ENCODE peak calls at places on chromosomes 12 and 14, in seven cellular contexts. One of them, this sample, is unnamed.

GRCh38 chr12:27462151-27462694 is 15.7 kb downstream of the SMCO2 start:
- DNase-seq in upper lobe of right lung: no peak
- DNase-seq in thoracic aorta: no peak
- DNase-seq in mucosa of descending colon: no peak
- DNase-seq in pancreas: no peak
- DNase-seq in HFFc6: peak; percentile 48
- DNase-seq in transverse colon: no peak
- DNase-seq in this sample: no peak

GRCh38 chr12:1262008-1262407 is 271.0 kb downstream of the ERC1 start:
- DNase-seq in upper lobe of right lung: no peak
- DNase-seq in thoracic aorta: no peak
- DNase-seq in mucosa of descending colon: no peak
- DNase-seq in pancreas: no peak
- DNase-seq in HFFc6: no peak
- DNase-seq in transverse colon: no peak
- DNase-seq in this sample: no peak

GRCh38 chr12:49043856-49044258 is 16.7 kb downstream of the KMT2D start:
- DNase-seq in upper lobe of right lung: peak; percentile 84
- DNase-seq in thoracic aorta: no peak
- DNase-seq in mucosa of descending colon: peak; percentile 82
- DNase-seq in pancreas: no peak
- DNase-seq in HFFc6: peak; percentile 23
- DNase-seq in transverse colon: peak; percentile 66
- DNase-seq in this sample: peak; percentile 80

GRCh38 chr12:49891476-49891875 is 12.2 kb downstream of the FAIM2 start:
- DNase-seq in upper lobe of right lung: no peak
- DNase-seq in thoracic aorta: no peak
- DNase-seq in mucosa of descending colon: peak; percentile 55
- DNase-seq in pancreas: no peak
- DNase-seq in HFFc6: no peak
- DNase-seq in transverse colon: peak; percentile 41
- DNase-seq in this sample: no peak

GRCh38 chr14:50272498-50272897 is 39.5 kb downstream of the L2HGDH start:
- DNase-seq in upper lobe of right lung: no peak
- DNase-seq in thoracic aorta: no peak
- DNase-seq in mucosa of descending colon: no peak
- DNase-seq in pancreas: no peak
- DNase-seq in HFFc6: no peak
- DNase-seq in transverse colon: no peak
- DNase-seq in this sample: no peak

GRCh38 chr14:103626150-103626850 is 2.7 kb upstream of the KLC1 start:
- DNase-seq in upper lobe of right lung: no peak
- DNase-seq in thoracic aorta: no peak
- DNase-seq in mucosa of descending colon: no peak
- DNase-seq in pancreas: no peak
- DNase-seq in HFFc6: no peak
- DNase-seq in transverse colon: peak; percentile 20
- DNase-seq in this sample: no peak

GRCh38 chr12:24853588-24853987 is 95.3 kb downstream of the BCAT1 start:
- DNase-seq in upper lobe of right lung: no peak
- DNase-seq in thoracic aorta: no peak
- DNase-seq in mucosa of descending colon: no peak
- DNase-seq in pancreas: no peak
- DNase-seq in HFFc6: peak; percentile 20
- DNase-seq in transverse colon: no peak
- DNase-seq in this sample: no peak

GRCh38 chr12:10354502-10354901 is 35.3 kb downstream of the KLRK1 start:
- DNase-seq in upper lobe of right lung: no peak
- DNase-seq in thoracic aorta: no peak
- DNase-seq in mucosa of descending colon: no peak
- DNase-seq in pancreas: no peak
- DNase-seq in HFFc6: peak; percentile 48
- DNase-seq in transverse colon: no peak
- DNase-seq in this sample: no peak

GRCh38 chr12:115398311-115398781 is 714.4 kb upstream of the TBX3 start:
- DNase-seq in upper lobe of right lung: no peak
- DNase-seq in thoracic aorta: no peak
- DNase-seq in mucosa of descending colon: peak; percentile 33
- DNase-seq in pancreas: no peak
- DNase-seq in HFFc6: peak; percentile 49
- DNase-seq in transverse colon: peak; percentile 10
- DNase-seq in this sample: no peak

DNA sequence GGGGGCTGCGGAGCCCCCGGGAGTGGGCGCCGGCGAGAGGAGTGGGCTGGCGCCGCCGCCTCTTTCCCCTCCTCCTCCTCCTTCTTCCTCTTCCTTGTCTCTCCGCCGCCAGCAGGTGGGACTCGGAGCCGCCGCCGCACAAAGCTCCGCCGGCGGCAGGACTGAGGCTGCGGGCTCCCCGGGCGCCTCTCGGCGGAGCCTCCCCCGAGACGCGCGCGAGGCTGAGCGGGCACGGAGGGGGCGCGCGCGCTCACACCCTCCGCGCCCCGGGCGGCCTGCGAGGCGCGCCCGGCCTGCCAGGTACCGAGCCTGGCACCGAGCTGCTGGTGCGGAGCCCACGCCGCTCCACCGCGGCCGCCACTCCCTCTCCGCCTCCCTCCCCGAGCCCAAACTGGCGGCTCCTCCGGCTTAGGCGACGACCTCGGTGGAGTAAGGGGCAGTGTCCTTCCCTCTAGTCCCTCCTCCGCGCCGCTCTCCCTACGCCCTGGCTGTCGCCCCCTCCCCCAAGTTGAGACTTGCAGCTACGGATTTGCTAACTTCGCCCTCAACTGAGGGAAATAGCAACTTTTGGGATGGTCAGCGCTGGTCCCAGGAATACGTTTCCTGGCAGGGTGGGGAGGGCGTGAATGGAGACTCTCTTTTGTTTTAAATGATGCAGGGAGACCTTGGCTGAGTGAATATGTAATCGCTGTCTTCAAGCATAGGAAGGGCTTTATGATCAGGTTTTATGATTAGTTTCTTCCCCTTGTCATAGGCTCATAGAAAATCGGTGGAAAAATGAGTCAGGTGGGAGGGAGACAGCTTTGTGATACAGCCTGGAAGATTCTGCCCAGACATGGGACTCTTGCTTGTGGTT is 199.5 kb upstream of the CAND1 start:
- DNase-seq in upper lobe of right lung: peak; percentile 76
- DNase-seq in thoracic aorta: no peak
- DNase-seq in mucosa of descending colon: peak; percentile 72
- DNase-seq in pancreas: peak; percentile 43
- DNase-seq in HFFc6: no peak
- DNase-seq in transverse colon: peak; percentile 35
- DNase-seq in this sample: peak; percentile 73
- TF ChIP-seq CTCF in upper lobe of right lung: no peak
- TF ChIP-seq CTCF in thoracic aorta: no peak
- TF ChIP-seq CTCF in mucosa of descending colon: no peak
- TF ChIP-seq CTCF in pancreas: no peak
- TF ChIP-seq CTCF in HFFc6: no peak
- TF ChIP-seq CTCF in transverse colon: no peak
- TF ChIP-seq CTCF in this sample: no peak

GRCh38 chr12:47767197-47767724 is 5.8 kb upstream of the SLC48A1 start:
- DNase-seq in upper lobe of right lung: no peak
- DNase-seq in thoracic aorta: no peak
- DNase-seq in mucosa of descending colon: peak; percentile 83
- DNase-seq in pancreas: peak; percentile 66
- DNase-seq in HFFc6: no peak
- DNase-seq in transverse colon: peak; percentile 82
- DNase-seq in this sample: peak; percentile 30
- TF ChIP-seq CTCF in upper lobe of right lung: peak; percentile 68
- TF ChIP-seq CTCF in thoracic aorta: peak; percentile 58
- TF ChIP-seq CTCF in mucosa of descending colon: peak; percentile 55
- TF ChIP-seq CTCF in pancreas: peak; percentile 27
- TF ChIP-seq CTCF in HFFc6: peak; percentile 78
- TF ChIP-seq CTCF in transverse colon: peak; percentile 67
- TF ChIP-seq CTCF in this sample: peak; percentile 42

GRCh38 chr14:20830831-20831230 is 28.2 kb upstream of the RNASE1 start:
- DNase-seq in upper lobe of right lung: no peak
- DNase-seq in thoracic aorta: no peak
- DNase-seq in mucosa of descending colon: no peak
- DNase-seq in pancreas: no peak
- DNase-seq in HFFc6: no peak
- DNase-seq in transverse colon: no peak
- DNase-seq in this sample: no peak

GRCh38 chr14:20841096-20841495 is 38.5 kb upstream of the RNASE1 start:
- DNase-seq in upper lobe of right lung: no peak
- DNase-seq in thoracic aorta: no peak
- DNase-seq in mucosa of descending colon: no peak
- DNase-seq in pancreas: no peak
- DNase-seq in HFFc6: no peak
- DNase-seq in transverse colon: no peak
- DNase-seq in this sample: no peak

GRCh38 chr14:20834899-20835298 is 32.3 kb upstream of the RNASE1 start:
- DNase-seq in upper lobe of right lung: no peak
- DNase-seq in thoracic aorta: no peak
- DNase-seq in mucosa of descending colon: no peak
- DNase-seq in pancreas: no peak
- DNase-seq in HFFc6: no peak
- DNase-seq in transverse colon: no peak
- DNase-seq in this sample: no peak

DNA sequence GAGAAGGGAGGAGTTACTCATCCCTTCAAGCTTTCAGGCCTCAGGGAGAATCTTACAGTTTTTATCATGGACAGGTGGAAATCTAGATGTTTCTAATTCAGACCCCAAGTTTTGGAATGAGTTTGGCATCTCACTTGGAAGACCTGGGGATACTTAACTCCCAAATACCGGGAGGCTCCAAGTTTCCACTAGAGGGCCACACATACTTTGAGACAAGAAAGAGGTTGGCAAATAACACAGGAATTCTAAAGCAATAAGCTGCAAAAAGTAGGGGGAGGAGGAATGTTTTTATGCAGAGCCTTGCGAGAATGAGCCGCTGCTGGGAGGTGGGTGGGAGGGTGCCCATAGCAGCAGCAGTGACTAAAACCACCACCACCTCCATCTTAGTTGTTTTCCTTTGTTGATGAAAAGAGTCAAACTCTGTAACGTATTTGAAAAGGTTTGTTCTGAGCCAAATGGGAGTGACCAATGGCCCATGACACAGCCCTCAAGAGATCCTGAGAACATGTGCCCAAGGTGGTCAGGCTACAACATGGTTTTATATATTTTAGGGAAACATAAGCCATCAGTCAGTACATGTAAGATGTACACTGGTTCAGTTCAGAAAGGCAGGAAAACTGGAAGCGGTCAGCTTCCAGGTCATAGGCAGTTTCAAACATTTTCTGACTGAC is 34.2 kb upstream of the RNASE1 start:
- DNase-seq in upper lobe of right lung: no peak
- DNase-seq in thoracic aorta: no peak
- DNase-seq in mucosa of descending colon: no peak
- DNase-seq in pancreas: no peak
- DNase-seq in HFFc6: peak; percentile 44
- DNase-seq in transverse colon: no peak
- DNase-seq in this sample: no peak
- TF ChIP-seq CTCF in upper lobe of right lung: peak; percentile 48
- TF ChIP-seq CTCF in thoracic aorta: no peak
- TF ChIP-seq CTCF in mucosa of descending colon: no peak
- TF ChIP-seq CTCF in pancreas: peak; percentile 37
- TF ChIP-seq CTCF in HFFc6: peak; percentile 71
- TF ChIP-seq CTCF in transverse colon: no peak
- TF ChIP-seq CTCF in this sample: peak; percentile 26

GRCh38 chr14:28301179-28301578 is 465.4 kb upstream of the FOXG1 start:
- DNase-seq in upper lobe of right lung: no peak
- DNase-seq in thoracic aorta: no peak
- DNase-seq in mucosa of descending colon: no peak
- DNase-seq in pancreas: no peak
- DNase-seq in HFFc6: no peak
- DNase-seq in transverse colon: no peak
- DNase-seq in this sample: no peak
- TF ChIP-seq CTCF in upper lobe of right lung: no peak
- TF ChIP-seq CTCF in thoracic aorta: no peak
- TF ChIP-seq CTCF in mucosa of descending colon: no peak
- TF ChIP-seq CTCF in pancreas: no peak
- TF ChIP-seq CTCF in HFFc6: no peak
- TF ChIP-seq CTCF in transverse colon: no peak
- TF ChIP-seq CTCF in this sample: no peak

GRCh38 chr14:87014854-87015253 is 978.1 kb downstream of the GALC start:
- DNase-seq in upper lobe of right lung: no peak
- DNase-seq in thoracic aorta: no peak
- DNase-seq in mucosa of descending colon: no peak
- DNase-seq in pancreas: no peak
- DNase-seq in HFFc6: no peak
- DNase-seq in transverse colon: no peak
- DNase-seq in this sample: no peak
- TF ChIP-seq CTCF in upper lobe of right lung: no peak
- TF ChIP-seq CTCF in thoracic aorta: no peak
- TF ChIP-seq CTCF in mucosa of descending colon: no peak
- TF ChIP-seq CTCF in pancreas: no peak
- TF ChIP-seq CTCF in HFFc6: peak; percentile 24
- TF ChIP-seq CTCF in transverse colon: no peak
- TF ChIP-seq CTCF in this sample: no peak

DNA sequence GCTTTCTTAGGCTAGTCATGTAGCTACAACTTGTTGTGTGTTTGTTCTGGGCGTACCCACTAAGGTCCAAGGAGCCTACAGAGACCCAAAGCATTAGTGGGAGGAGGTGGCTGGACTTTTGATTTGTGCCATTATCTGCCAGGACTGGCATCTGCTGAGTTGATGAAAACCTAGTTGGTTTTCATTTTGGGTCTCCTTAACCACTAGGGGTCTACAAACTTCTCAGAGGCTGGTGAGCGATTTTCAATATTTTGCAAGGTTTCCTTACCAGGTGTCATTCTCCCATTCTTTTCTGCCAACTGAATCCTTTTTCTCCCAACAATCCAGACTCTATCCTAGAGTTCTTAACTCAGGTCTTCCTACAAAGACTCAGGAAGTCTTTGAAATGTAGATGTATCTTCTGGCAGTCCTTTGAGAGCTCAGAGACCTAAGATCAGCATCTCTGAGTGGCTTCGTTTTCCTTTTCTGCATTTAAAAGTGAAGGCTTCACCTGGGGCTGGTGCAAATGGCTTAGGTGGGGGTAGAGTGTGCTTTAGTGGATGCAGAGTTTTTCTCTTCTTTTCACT is 150.0 kb upstream of the RMST start:
- DNase-seq in upper lobe of right lung: no peak
- DNase-seq in thoracic aorta: no peak
- DNase-seq in mucosa of descending colon: no peak
- DNase-seq in pancreas: no peak
- DNase-seq in HFFc6: no peak
- DNase-seq in transverse colon: no peak
- DNase-seq in this sample: no peak
- TF ChIP-seq CTCF in upper lobe of right lung: no peak
- TF ChIP-seq CTCF in thoracic aorta: no peak
- TF ChIP-seq CTCF in mucosa of descending colon: no peak
- TF ChIP-seq CTCF in pancreas: no peak
- TF ChIP-seq CTCF in HFFc6: peak; percentile 15
- TF ChIP-seq CTCF in transverse colon: no peak
- TF ChIP-seq CTCF in this sample: peak; percentile 8

This sample was measured in nephron progenitor cell.